ENCODE peak calls at places on chromosome 11, in four cellular contexts. One of them, this sample, is unnamed.

GRCh38 chr11:60345489-60345888 is 18.4 kb downstream of the MS4A6E start:
- DNase-seq in HCT116: peak; percentile 21
- DNase-seq in K562: no peak
- DNase-seq in HepG2: peak; percentile 8
- DNase-seq in this sample: no peak

GRCh38 chr11:109984634-109985289 is 108.4 kb upstream of the ZC3H12C start:
- DNase-seq in HCT116: no peak
- DNase-seq in K562: no peak
- DNase-seq in HepG2: no peak
- DNase-seq in this sample: no peak

GRCh38 chr11:65918211-65919150 is at the start of gene C11orf68:
- DNase-seq in HCT116: no peak
- DNase-seq in K562: no peak
- DNase-seq in HepG2: no peak
- DNase-seq in this sample: no peak

GRCh38 chr11:3156282-3156660 is 8.8 kb downstream of the OSBPL5 start:
- DNase-seq in HCT116: no peak
- DNase-seq in K562: no peak
- DNase-seq in HepG2: no peak
- DNase-seq in this sample: no peak

GRCh38 chr11:119423459-119424254 is 685 bp upstream of the THY1 start:
- DNase-seq in HCT116: no peak
- DNase-seq in K562: no peak
- DNase-seq in HepG2: no peak
- DNase-seq in this sample: no peak

GRCh38 chr11:34501962-34502361 is 11.6 kb downstream of the ELF5 start:
- DNase-seq in HCT116: no peak
- DNase-seq in K562: no peak
- DNase-seq in HepG2: no peak
- DNase-seq in this sample: no peak

GRCh38 chr11:105899776-105900175 is 122.3 kb downstream of the MSANTD4 start:
- DNase-seq in HCT116: no peak
- DNase-seq in K562: no peak
- DNase-seq in HepG2: no peak
- DNase-seq in this sample: no peak

GRCh38 chr11:17405232-17406005 is 17.0 kb upstream of the KCNJ11 start:
- DNase-seq in HCT116: peak; percentile 18
- DNase-seq in K562: no peak
- DNase-seq in HepG2: peak; percentile 37
- DNase-seq in this sample: no peak

GRCh38 chr11:14386895-14387480 is 28.0 kb upstream of the RRAS2 start:
- DNase-seq in HCT116: no peak
- DNase-seq in K562: no peak
- DNase-seq in HepG2: no peak
- DNase-seq in this sample: no peak

GRCh38 chr11:103552086-103552485 is 442.9 kb downstream of the DYNC2H1 start:
- DNase-seq in HCT116: no peak
- DNase-seq in K562: no peak
- DNase-seq in HepG2: no peak
- DNase-seq in this sample: no peak

GRCh38 chr11:122893131-122893530 is 10.6 kb downstream of the JHY start:
- DNase-seq in HCT116: no peak
- DNase-seq in K562: no peak
- DNase-seq in HepG2: no peak
- DNase-seq in this sample: no peak

GRCh38 chr11:57681168-57681567 is 13.3 kb downstream of the ZDHHC5 start:
- DNase-seq in HCT116: no peak
- DNase-seq in K562: no peak
- DNase-seq in HepG2: no peak
- DNase-seq in this sample: no peak

GRCh38 chr11:47130541-47130940 is 46.1 kb downstream of the ARFGAP2 start:
- DNase-seq in HCT116: no peak
- DNase-seq in K562: no peak
- DNase-seq in HepG2: no peak
- DNase-seq in this sample: no peak

GRCh38 chr11:278001-278951 is at the start of gene NLRP6:
- DNase-seq in HCT116: no peak
- DNase-seq in K562: no peak
- DNase-seq in HepG2: no peak
- DNase-seq in this sample: no peak

GRCh38 chr11:95717314-95717713 is 72.3 kb downstream of the FAM76B start:
- DNase-seq in HCT116: no peak
- DNase-seq in K562: no peak
- DNase-seq in HepG2: no peak
- DNase-seq in this sample: no peak

GRCh38 chr11:17683378-17684161 is 35.8 kb upstream of the MYOD1 start:
- DNase-seq in HCT116: peak; percentile 57
- DNase-seq in K562: no peak
- DNase-seq in HepG2: peak; percentile 42
- DNase-seq in this sample: no peak

GRCh38 chr11:3840289-3840869 is 380 bp downstream of the RHOG start:
- DNase-seq in HCT116: no peak
- DNase-seq in K562: no peak
- DNase-seq in HepG2: no peak
- DNase-seq in this sample: no peak

GRCh38 chr11:35677904-35678303 is 15.3 kb downstream of the TRIM44 start:
- DNase-seq in HCT116: no peak
- DNase-seq in K562: no peak
- DNase-seq in HepG2: no peak
- DNase-seq in this sample: no peak

GRCh38 chr11:64348611-64349387 is 8.8 kb downstream of the CCDC88B start:
- DNase-seq in HCT116: no peak
- DNase-seq in K562: no peak
- DNase-seq in HepG2: peak; percentile 33
- DNase-seq in this sample: no peak

GRCh38 chr11:64344160-64344559 is 4.2 kb downstream of the CCDC88B start:
- DNase-seq in HCT116: no peak
- DNase-seq in K562: no peak
- DNase-seq in HepG2: no peak
- DNase-seq in this sample: no peak

GRCh38 chr11:64344721-64345120 is 4.7 kb downstream of the CCDC88B start:
- DNase-seq in HCT116: no peak
- DNase-seq in K562: no peak
- DNase-seq in HepG2: no peak
- DNase-seq in this sample: no peak

GRCh38 chr11:64349404-64349803 is 9.4 kb downstream of the CCDC88B start:
- DNase-seq in HCT116: no peak
- DNase-seq in K562: no peak
- DNase-seq in HepG2: no peak
- DNase-seq in this sample: no peak

GRCh38 chr11:64347171-64347867 is 7.3 kb downstream of the CCDC88B start:
- DNase-seq in HCT116: no peak
- DNase-seq in K562: no peak
- DNase-seq in HepG2: no peak
- DNase-seq in this sample: no peak
- TF ChIP-seq TCF7L2 in HCT116: no peak
- TF ChIP-seq TCF7L2 in K562: no peak
- TF ChIP-seq TCF7L2 in HepG2: no peak
- TF ChIP-seq TCF7L2 in this sample: no peak

GRCh38 chr11:64185323-64186204 is at the start of gene STIP1:
- DNase-seq in HCT116: peak; percentile 100
- DNase-seq in K562: peak; percentile 96
- DNase-seq in HepG2: peak; percentile 100
- DNase-seq in this sample: peak; percentile 100
- TF ChIP-seq REST in HCT116: no peak
- TF ChIP-seq REST in K562: peak; percentile 75
- TF ChIP-seq REST in HepG2: peak; percentile 67
- TF ChIP-seq REST in this sample: no peak

GRCh38 chr11:114200351-114200750 is 95.8 kb upstream of the NNMT start:
- DNase-seq in HCT116: no peak
- DNase-seq in K562: no peak
- DNase-seq in HepG2: no peak
- DNase-seq in this sample: no peak

GRCh38 chr11:114202011-114202609 is 94.1 kb upstream of the NNMT start:
- DNase-seq in HCT116: no peak
- DNase-seq in K562: peak; percentile 48
- DNase-seq in HepG2: no peak
- DNase-seq in this sample: no peak

GRCh38 chr11:114199051-114199450 is 97.1 kb upstream of the NNMT start:
- DNase-seq in HCT116: no peak
- DNase-seq in K562: no peak
- DNase-seq in HepG2: no peak
- DNase-seq in this sample: no peak

GRCh38 chr11:114201219-114201618 is 95.0 kb upstream of the NNMT start:
- DNase-seq in HCT116: no peak
- DNase-seq in K562: no peak
- DNase-seq in HepG2: no peak
- DNase-seq in this sample: no peak

GRCh38 chr11:114200785-114201184 is 95.4 kb upstream of the NNMT start:
- DNase-seq in HCT116: no peak
- DNase-seq in K562: no peak
- DNase-seq in HepG2: no peak
- DNase-seq in this sample: no peak
- H3K27ac ChIP-seq in HCT116: no peak overlapping the region
- H3K27ac ChIP-seq in K562: no peak overlapping the region
- H3K27ac ChIP-seq in HepG2: no peak overlapping the region
- H3K27ac ChIP-seq in this sample: no peak overlapping the region

GRCh38 chr11:64742087-64742939 is 1.6 kb downstream of the RASGRP2 start:
- DNase-seq in HCT116: no peak
- DNase-seq in K562: peak; percentile 63
- DNase-seq in HepG2: no peak
- DNase-seq in this sample: no peak
- TF ChIP-seq TCF7L2 in HCT116: no peak
- TF ChIP-seq TCF7L2 in K562: no peak
- TF ChIP-seq TCF7L2 in HepG2: no peak
- TF ChIP-seq TCF7L2 in this sample: no peak

GRCh38 chr11:82731691-82732277 is 1.9 kb downstream of the FAM181B start:
- DNase-seq in HCT116: no peak
- DNase-seq in K562: no peak
- DNase-seq in HepG2: no peak
- DNase-seq in this sample: no peak
- TF ChIP-seq REST in HCT116: no peak
- TF ChIP-seq REST in K562: no peak
- TF ChIP-seq REST in HepG2: no peak
- TF ChIP-seq REST in this sample: no peak

GRCh38 chr11:114088216-114088615 is 28.7 kb downstream of the ZBTB16 start:
- DNase-seq in HCT116: no peak
- DNase-seq in K562: no peak
- DNase-seq in HepG2: no peak
- DNase-seq in this sample: no peak
- H3K27ac ChIP-seq in HCT116: no peak overlapping the region
- H3K27ac ChIP-seq in K562: no peak overlapping the region
- H3K27ac ChIP-seq in HepG2: no peak overlapping the region
- H3K27ac ChIP-seq in this sample: no peak overlapping the region

GRCh38 chr11:46122955-46123354 is 1.7 kb upstream of the PHF21A start:
- DNase-seq in HCT116: no peak
- DNase-seq in K562: no peak
- DNase-seq in HepG2: peak; percentile 27
- DNase-seq in this sample: no peak
- TF ChIP-seq TCF7L2 in HCT116: no peak
- TF ChIP-seq TCF7L2 in K562: no peak
- TF ChIP-seq TCF7L2 in HepG2: no peak
- TF ChIP-seq TCF7L2 in this sample: no peak

DNA sequence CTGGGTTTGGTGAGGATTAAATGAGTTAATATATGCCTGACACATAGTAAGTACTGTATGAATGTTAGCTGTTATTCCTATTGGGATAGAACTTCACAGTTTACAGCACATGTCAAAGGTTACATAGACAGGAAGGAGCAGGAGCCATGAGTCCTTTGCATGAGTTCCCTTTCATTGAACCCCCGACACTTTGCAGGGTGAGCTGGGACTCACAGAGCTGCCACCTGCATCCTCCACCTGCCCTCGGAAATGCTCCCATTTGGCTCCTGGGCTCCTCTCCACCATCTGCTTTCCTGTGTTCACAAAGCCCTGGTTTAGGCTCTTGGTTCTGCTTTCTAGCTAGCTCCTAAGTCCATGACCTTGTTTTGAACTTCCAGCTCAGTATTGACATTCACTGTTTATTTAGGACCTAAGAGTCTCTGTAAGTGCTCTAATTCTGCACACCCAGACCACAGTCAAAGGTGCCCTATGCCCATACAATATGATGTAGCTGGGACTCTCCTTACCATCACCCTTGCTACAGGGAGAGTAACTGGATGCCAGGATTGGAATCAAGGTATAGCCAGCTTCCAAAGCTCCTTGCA is 61.5 kb downstream of the CSNK2A3 start:
- DNase-seq in HCT116: no peak
- DNase-seq in K562: no peak
- DNase-seq in HepG2: peak; percentile 19
- DNase-seq in this sample: no peak
- TF ChIP-seq REST in HCT116: no peak
- TF ChIP-seq REST in K562: no peak
- TF ChIP-seq REST in HepG2: no peak
- TF ChIP-seq REST in this sample: no peak

This sample was measured in Panc1.